ENCODE peak calls at places on chromosomes 4 and X, in seven cellular contexts. M is mesendoderm, W is H9, S is IMR-90, I is H1, X is mesenchymal stem cell, Y is trophoblast cell. H is an unnamed sample. For H3K4me1, the result is how much of the 10 kb centered on the place peaks cover.

GRCh38 chrX:13010546-13010945 is 33.9 kb downstream of the FAM9C start:
- DNase-seq in Y (no peak), M (no peak), X (no peak), I (no peak), W (no peak), S (no peak), H (no peak)

GRCh38 chrX:358651-359143 is 28.0 kb downstream of the PPP2R3B start:
- DNase-seq in M (no peak), S (no peak), Y (no peak), X (no peak), I (no peak), W (no peak), H (no peak)

GRCh38 chr4:81030061-81030616 is 369 bp upstream of the BMP3 start:
- DNase-seq in X (no peak), I (peak), W (peak), Y (no peak), S (no peak), M (peak), H (no peak)

GRCh38 chr4:184364100-184364921 is 110.0 kb downstream of the IRF2 start:
- DNase-seq in W (no peak), X (no peak), S (no peak), I (no peak), M (no peak), Y (no peak), H (no peak)

GRCh38 chrX:67654301-67654700 is 110.5 kb downstream of the AR start:
- DNase-seq in Y (no peak), W (no peak), I (no peak), S (no peak), X (no peak), M (no peak), H (no peak)

GRCh38 chr4:47882228-47882627 is 32.2 kb downstream of the NFXL1 start:
- DNase-seq in I (no peak), S (peak), X (peak), Y (no peak), M (no peak), W (no peak), H (no peak)

GRCh38 chrX:136195247-136195646 is 47.9 kb downstream of the FHL1 start:
- DNase-seq in I (no peak), M (no peak), Y (no peak), W (no peak), S (no peak), X (no peak), H (no peak)

GRCh38 chr4:138217567-138217966 is 24.6 kb downstream of the SLC7A11 start:
- DNase-seq in I (no peak), M (peak), X (no peak), Y (no peak), S (no peak), W (peak), H (no peak)

GRCh38 chr4:158295053-158295452 is 84.8 kb downstream of the TMEM144 start:
- DNase-seq in I (no peak), W (no peak), M (no peak), X (no peak), Y (peak), S (no peak), H (no peak)

GRCh38 chr4:8348071-8348470 is 78.5 kb downstream of the HTRA3 start:
- DNase-seq in W (no peak), Y (no peak), M (no peak), S (no peak), I (no peak), X (no peak), H (no peak)

GRCh38 chr4:24686866-24687672 is 102.7 kb upstream of the DHX15 start:
- DNase-seq in Y (peak), W (peak), S (no peak), I (peak), M (peak), X (no peak), H (peak)

GRCh38 chrX:12970691-12971202 is 4.2 kb upstream of the TMSB4X start:
- DNase-seq in S (peak), M (peak), I (no peak), X (peak), W (peak), Y (peak), H (no peak)

GRCh38 chrX:37745354-37745753 is 34.5 kb upstream of the CYBB start:
- DNase-seq in M (peak), X (peak), W (peak), S (peak), I (peak), Y (peak), H (peak)

GRCh38 chr4:173478884-173479283 is 51.1 kb downstream of the HAND2 start:
- DNase-seq in I (no peak), S (no peak), X (no peak), W (no peak), Y (no peak), M (no peak), H (no peak)

GRCh38 chr4:124903995-124904722 is 191.6 kb upstream of the ANKRD50 start:
- DNase-seq in S (peak), W (no peak), Y (no peak), M (no peak), X (peak), I (no peak), H (no peak)

GRCh38 chr4:149176019-149176418 is 639.6 kb downstream of the IQCM start:
- DNase-seq in M (peak), Y (no peak), W (peak), I (no peak), S (no peak), X (no peak), H (no peak)

GRCh38 chr4:125283702-125284279 is 31.0 kb upstream of the FAT4 start:
- DNase-seq in X (peak), W (no peak), S (peak), Y (peak), I (no peak), M (peak), H (no peak)

GRCh38 chr4:119939066-119939995 is 127.3 kb downstream of the MAD2L1 start:
- DNase-seq in W (no peak), Y (no peak), I (no peak), M (no peak), S (peak), X (no peak), H (no peak)

GRCh38 chr4:124322234-124322831 is 390.2 kb downstream of the ANKRD50 start:
- DNase-seq in M (peak), I (no peak), X (peak), W (no peak), S (peak), Y (peak), H (peak)

GRCh38 chr4:142331132-142331531 is 515.0 kb downstream of the INPP4B start:
- DNase-seq in X (peak), W (no peak), S (no peak), M (no peak), I (no peak), Y (no peak), H (no peak)

GRCh38 chrX:102650903-102651241 is 411 bp upstream of the GPRASP1 start:
- DNase-seq in I (no peak), M (no peak), Y (no peak), S (no peak), W (no peak), X (no peak), H (no peak)

GRCh38 chr4:24103434-24104168 is 213.8 kb upstream of the PPARGC1A start:
- DNase-seq in X (peak), S (peak), W (no peak), Y (no peak), M (no peak), I (no peak), H (no peak)

GRCh38 chrX:15674514-15674898 is 9.9 kb upstream of the CLTRN start:
- DNase-seq in X (peak), M (no peak), S (peak), I (no peak), W (no peak), Y (peak), H (peak)

GRCh38 chr4:105350859-105351494 is 122.9 kb downstream of the PPA2 start:
- DNase-seq in X (peak), I (no peak), Y (no peak), S (peak), M (no peak), W (no peak), H (no peak)

GRCh38 chr4:74111990-74112389 is 13.0 kb upstream of the CXCL2 start:
- DNase-seq in S (peak), Y (peak), X (peak), M (peak), W (peak), I (no peak), H (no peak)

GRCh38 chr4:54746228-54746627 is 88.5 kb downstream of the KIT start:
- DNase-seq in W (no peak), Y (no peak), M (no peak), S (no peak), X (peak), I (no peak), H (no peak)

GRCh38 chr4:156778606-156779005 is 193.0 kb downstream of the PDGFC start:
- DNase-seq in I (no peak), S (peak), W (no peak), Y (peak), M (no peak), X (peak), H (no peak)

GRCh38 chr4:179662522-179662921 is 2220.3 kb upstream of the AGA start:
- DNase-seq in X (no peak), S (peak), M (no peak), Y (no peak), I (no peak), W (no peak), H (no peak)

GRCh38 chr4:84578540-84579409 is 4.2 kb upstream of the CDS1 start:
- DNase-seq in I (no peak), S (peak), M (peak), W (no peak), X (peak), Y (peak), H (no peak)

GRCh38 chr4:127048371-127049085 is 584.2 kb upstream of the INTU start:
- DNase-seq in Y (no peak), S (peak), X (peak), W (no peak), M (no peak), I (no peak), H (no peak)

GRCh38 chrX:133670394-133670793 is 255.1 kb upstream of the GPC4 start:
- DNase-seq in I (no peak), M (peak), W (no peak), Y (peak), S (peak), X (peak), H (peak)

GRCh38 chr4:48175806-48176205 is 41.8 kb upstream of the TXK start:
- DNase-seq in I (no peak), Y (no peak), S (peak), W (no peak), X (peak), M (no peak), H (no peak)

GRCh38 chr4:129362685-129363274 is 266.8 kb downstream of the C4orf33 start:
- DNase-seq in X (peak), Y (peak), W (peak), M (peak), S (peak), I (peak), H (peak)

GRCh38 chr4:186134254-186134653 is 29.8 kb downstream of the FAM149A start:
- DNase-seq in X (no peak), Y (peak), W (no peak), M (no peak), I (no peak), S (no peak), H (no peak)

GRCh38 chr4:169136330-169136729 is 126.3 kb upstream of the CBR4 start:
- DNase-seq in W (no peak), Y (no peak), S (no peak), M (no peak), I (no peak), X (no peak), H (no peak)

GRCh38 chrX:115364625-115365024 is 75.1 kb downstream of the LUZP4 start:
- DNase-seq in S (peak), M (no peak), I (no peak), Y (no peak), X (no peak), W (no peak), H (no peak)

DNA sequence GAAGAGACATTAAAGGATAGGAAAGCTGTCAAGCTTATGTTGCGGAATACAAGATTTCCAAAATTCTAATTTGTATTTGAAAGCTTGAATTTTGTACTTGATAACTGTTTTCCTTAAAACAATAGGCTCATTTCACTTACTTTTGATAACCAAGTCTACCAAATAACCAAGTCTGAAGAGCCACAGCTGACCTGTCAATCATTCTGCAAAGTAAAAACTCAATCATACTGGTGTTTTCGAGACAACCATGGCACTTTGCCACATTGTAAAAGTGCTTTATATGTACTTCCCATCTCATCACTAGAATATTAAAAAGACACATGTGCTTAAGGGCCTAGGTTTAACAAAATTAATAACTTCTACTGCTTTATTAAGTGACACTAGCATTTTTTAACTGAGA is 47.9 kb downstream of the LEF1 start:
- DNase-seq in I (no peak), Y (no peak), X (no peak), W (no peak), S (no peak), M (no peak), H (no peak)
- H3K4me1 ChIP-seq in I (under half), Y (under half), X (under half), W (under half), S (under half), M (under half), H (under half)

GRCh38 chr4:15784959-15785634 is 7.0 kb downstream of the CD38 start:
- DNase-seq in Y (no peak), W (no peak), S (no peak), X (no peak), M (no peak), I (no peak), H (no peak)
- H3K4ac ChIP-seq in Y (no peak), W (no peak), S (no peak), X (no peak), M (no peak), I (no peak), H (no peak)

DNA sequence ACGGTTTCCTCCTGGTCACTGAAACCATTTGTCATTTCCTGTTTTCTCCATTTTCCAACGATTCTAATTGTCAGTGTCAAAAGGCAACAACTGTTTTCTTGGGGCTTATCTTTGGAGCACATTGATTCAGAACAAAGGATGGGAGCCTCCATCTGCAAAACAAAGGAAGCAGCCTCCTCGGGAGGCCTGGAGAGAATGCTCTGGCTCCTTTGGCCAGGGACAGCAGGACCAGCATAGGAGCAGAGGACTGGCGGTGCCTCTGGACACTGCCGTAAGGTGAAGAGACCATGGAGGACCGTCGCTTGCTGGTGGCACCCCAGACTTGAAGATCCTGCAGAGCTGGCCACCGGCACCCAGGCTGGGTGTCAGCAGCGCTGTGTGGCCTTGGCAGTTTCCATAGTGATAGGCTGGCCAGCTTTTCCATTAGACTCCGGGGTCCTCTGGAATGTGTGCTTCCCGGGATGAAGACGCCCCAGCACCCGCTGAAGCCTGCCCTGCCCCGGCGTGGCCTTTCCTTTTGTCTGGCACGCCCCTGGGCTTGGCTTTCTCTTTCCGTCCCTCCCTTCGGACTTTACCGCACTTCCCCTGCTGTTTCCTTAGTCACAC is 61.1 kb upstream of the MTM1 start:
- DNase-seq in W (peak), S (no peak), X (no peak), M (peak), Y (no peak), I (peak), H (no peak)
- H3K4me1 ChIP-seq in W (under half), S (under half), X (under half), M (under half), Y (under half), I (under half), H (under half)

GRCh38 chr4:20403317-20403716 is 151.6 kb downstream of the SLIT2 start:
- DNase-seq in Y (no peak), X (no peak), I (no peak), M (no peak), S (no peak), W (no peak), H (no peak)
- H3K4ac ChIP-seq in Y (no peak), X (no peak), I (no peak), M (no peak), S (no peak), W (no peak), H (no peak)

DNA sequence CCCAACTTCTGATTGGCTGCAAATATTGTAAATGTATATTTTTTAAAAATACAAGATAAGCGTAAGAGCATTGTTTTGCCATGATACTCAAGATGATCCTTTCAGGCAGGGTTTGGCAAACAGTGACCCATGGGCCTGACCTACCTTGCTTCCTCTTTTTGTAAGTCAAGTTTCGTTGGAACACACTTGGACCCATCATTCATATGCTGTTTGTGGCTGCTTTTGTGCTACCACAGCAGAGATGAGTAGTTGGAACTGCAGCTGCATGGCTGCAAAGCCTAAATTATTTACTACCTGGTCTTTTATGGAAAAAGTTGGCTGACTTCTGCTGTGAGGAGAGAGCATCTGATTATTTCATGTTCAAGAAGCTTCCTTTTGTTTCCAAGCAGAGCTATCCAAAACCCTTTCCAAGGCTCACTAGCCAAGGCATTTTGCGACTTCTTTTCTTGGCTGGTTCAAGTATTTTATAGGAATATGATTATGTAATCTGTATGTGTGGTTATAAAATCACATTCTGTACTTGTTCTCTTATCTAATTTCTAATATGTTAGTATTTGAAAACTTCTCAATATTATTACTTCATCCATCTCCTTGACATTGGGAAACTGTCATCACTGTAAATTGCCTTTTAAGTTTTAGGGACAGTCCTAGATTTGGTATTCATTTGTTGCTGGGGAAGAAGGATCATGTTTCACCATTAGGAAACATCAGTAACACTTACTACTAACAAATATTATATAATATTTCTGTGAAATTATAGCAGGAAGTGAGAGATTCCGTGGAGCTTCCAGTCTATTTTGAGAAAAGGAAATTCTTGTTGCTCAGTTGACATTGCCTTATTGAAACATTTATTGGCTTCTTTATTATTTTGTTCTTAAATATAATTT is 109.2 kb downstream of the ARHGAP10 start:
- DNase-seq in X (no peak), S (no peak), W (no peak), M (no peak), I (no peak), Y (no peak), H (no peak)
- H3K4me1 ChIP-seq in X (under half), S (under half), W (under half), M (under half), I (under half), Y (under half), H (under half)

DNA sequence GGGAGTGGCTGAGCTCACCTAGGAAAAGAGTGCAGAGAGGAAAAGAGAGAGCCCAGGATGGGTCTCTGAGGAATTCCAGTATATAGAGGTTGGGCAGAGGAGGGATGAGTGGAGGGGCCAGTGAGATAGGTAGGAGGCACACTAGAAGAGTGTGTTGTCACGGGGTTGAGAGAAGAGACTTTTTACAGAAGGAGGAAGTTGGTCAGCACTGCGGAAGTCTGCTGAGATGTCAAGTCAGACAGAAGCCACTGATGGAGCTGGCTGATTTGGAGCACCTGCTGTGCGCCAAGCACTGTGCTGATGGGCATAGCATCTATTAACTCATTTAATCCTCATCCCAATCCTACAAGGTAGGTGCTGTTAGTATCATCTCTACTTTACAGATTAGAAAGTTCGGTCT is 60.4 kb downstream of the EFNB1 start:
- DNase-seq in S (no peak), X (no peak), Y (no peak), W (no peak), M (no peak), I (no peak), H (no peak)
- H3K4ac ChIP-seq in S (no peak), X (no peak), Y (no peak), W (no peak), M (no peak), I (no peak), H (no peak)

DNA sequence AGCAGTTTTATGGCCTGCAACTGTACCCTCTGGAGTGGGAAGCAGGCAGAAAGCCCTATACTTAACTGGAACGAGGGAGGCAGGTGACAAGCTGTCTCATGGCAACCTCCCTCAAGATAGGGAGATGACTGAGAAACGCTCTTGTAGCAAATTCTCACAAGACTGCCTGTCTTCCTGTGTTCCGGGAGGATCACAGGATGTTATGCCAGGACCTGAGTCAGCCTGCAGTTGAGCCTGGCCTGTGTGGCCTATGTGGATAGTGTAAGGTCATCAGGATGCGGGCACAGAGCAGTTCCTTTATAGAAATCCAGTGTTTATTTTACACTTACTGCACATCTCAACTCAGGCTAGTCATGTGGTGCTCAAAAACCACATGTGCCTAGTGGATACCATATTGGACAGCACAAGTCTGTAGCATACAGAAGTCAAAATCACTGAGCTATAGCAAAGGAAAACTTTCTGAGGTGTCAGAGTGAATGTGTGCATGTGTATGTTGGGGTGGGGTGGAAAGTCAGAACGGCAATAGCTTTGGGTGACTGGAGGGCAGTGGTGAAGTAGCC is 25.2 kb downstream of the TAF7L start:
- DNase-seq in I (no peak), W (no peak), Y (no peak), S (peak), X (peak), M (no peak), H (no peak)
- H3K4me1 ChIP-seq in I (under half), W (under half), Y (under half), S (under half), X (under half), M (under half), H (under half)

DNA sequence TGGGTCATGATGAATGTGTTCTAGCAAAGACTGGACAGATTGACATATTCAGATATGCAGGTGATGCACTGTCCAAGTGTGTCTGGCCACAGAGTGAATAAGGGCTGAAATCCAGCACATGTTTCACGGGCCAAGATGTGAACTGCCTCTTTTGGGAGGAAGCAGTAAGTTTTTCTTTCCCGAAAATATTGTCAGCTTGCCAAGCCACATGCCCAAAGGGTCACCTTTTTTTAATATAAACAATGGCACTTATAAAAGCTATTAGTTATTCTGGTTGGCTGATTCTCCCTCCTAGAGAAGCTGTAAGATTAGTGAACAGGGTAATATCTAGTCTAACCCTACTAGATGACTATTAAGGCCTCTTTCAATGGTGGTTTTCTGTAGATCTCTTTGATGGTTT is 1.5 kb upstream of the EDNRA start:
- DNase-seq in I (no peak), X (no peak), M (no peak), S (no peak), Y (no peak), W (no peak), H (no peak)
- H3K4ac ChIP-seq in I (no peak), X (no peak), M (no peak), S (no peak), Y (no peak), W (no peak), H (no peak)

H was measured in neuronal stem cell.